ENCODE peak calls at places on chromosomes 1 and 21, in ten cellular contexts. B is WTC11; R is CD4-positive, alpha-beta T cell; H is fibroblast of lung; L is endothelial cell; P is neural crest cell; Y is AG04449; K is GM20000; D is cardiac muscle cell; V is kidney epithelial cell. Z is an unnamed sample.

GRCh38 chr21:17053321-17053720 is 459.5 kb upstream of the CXADR start:
- DNase-seq in B (no peak), R (no peak), H (no peak), L (no peak), P (no peak), Y (no peak), K (no peak), D (no peak), V (no peak), Z (no peak)

GRCh38 chr21:15026370-15026769 is 38.4 kb downstream of the NRIP1 start:
- DNase-seq in B (no peak), R (no peak), H (no peak), L (no peak), P (no peak), Y (no peak), K (no peak), D (no peak), V (no peak), Z (no peak)

GRCh38 chr1:156926175-156926574 is 5.7 kb downstream of the LRRC71 start:
- DNase-seq in B (no peak), R (peak; percentile 7), H (peak; percentile 81), L (no peak), P (no peak), Y (no peak), K (no peak), D (peak; percentile 42), V (no peak), Z (no peak)

GRCh38 chr1:31576743-31577455 is 584 bp downstream of the TINAGL1 start:
- DNase-seq in B (no peak), R (no peak), H (no peak), L (no peak), P (no peak), Y (no peak), K (peak; percentile 32), D (no peak), V (no peak), Z (no peak)

GRCh38 chr1:207888647-207889046 is 22.3 kb downstream of the CD34 start:
- DNase-seq in B (no peak), R (no peak), H (peak; percentile 45), L (no peak), P (no peak), Y (no peak), K (no peak), D (no peak), V (no peak), Z (no peak)

GRCh38 chr21:15301736-15302135 is 236.9 kb upstream of the NRIP1 start:
- DNase-seq in B (no peak), R (no peak), H (peak; percentile 71), L (no peak), P (no peak), Y (no peak), K (no peak), D (no peak), V (peak; percentile 14), Z (no peak)

GRCh38 chr1:219621047-219621786 is 8.3 kb upstream of the ZC3H11B start:
- DNase-seq in B (no peak), R (no peak), H (no peak), L (no peak), P (no peak), Y (no peak), K (no peak), D (no peak), V (no peak), Z (no peak)

GRCh38 chr1:179177182-179177581 is 52.3 kb downstream of the ABL2 start:
- DNase-seq in B (no peak), R (no peak), H (peak; percentile 88), L (no peak), P (no peak), Y (peak; percentile 61), K (no peak), D (peak; percentile 11), V (no peak), Z (no peak)

GRCh38 chr1:220902916-220903315 is 23.7 kb downstream of the HLX start:
- DNase-seq in B (no peak), R (no peak), H (no peak), L (no peak), P (no peak), Y (no peak), K (no peak), D (no peak), V (no peak), Z (no peak)

GRCh38 chr1:92485374-92486250 is 1.1 kb downstream of the GFI1 start:
- DNase-seq in B (peak; percentile 80), R (peak; percentile 79), H (no peak), L (peak; percentile 51), P (peak; percentile 15), Y (no peak), K (peak; percentile 86), D (peak; percentile 55), V (no peak), Z (no peak)

GRCh38 chr1:226738995-226739695 is at the start of gene ITPKB:
- DNase-seq in B (no peak), R (peak; percentile 59), H (peak; percentile 72), L (peak; percentile 41), P (peak; percentile 27), Y (no peak), K (peak; percentile 78), D (peak; percentile 21), V (peak; percentile 28), Z (no peak)

GRCh38 chr1:43887748-43888147 is 45.9 kb upstream of the ARTN start:
- DNase-seq in B (no peak), R (no peak), H (peak; percentile 6), L (no peak), P (no peak), Y (no peak), K (no peak), D (no peak), V (no peak), Z (no peak)

DNA sequence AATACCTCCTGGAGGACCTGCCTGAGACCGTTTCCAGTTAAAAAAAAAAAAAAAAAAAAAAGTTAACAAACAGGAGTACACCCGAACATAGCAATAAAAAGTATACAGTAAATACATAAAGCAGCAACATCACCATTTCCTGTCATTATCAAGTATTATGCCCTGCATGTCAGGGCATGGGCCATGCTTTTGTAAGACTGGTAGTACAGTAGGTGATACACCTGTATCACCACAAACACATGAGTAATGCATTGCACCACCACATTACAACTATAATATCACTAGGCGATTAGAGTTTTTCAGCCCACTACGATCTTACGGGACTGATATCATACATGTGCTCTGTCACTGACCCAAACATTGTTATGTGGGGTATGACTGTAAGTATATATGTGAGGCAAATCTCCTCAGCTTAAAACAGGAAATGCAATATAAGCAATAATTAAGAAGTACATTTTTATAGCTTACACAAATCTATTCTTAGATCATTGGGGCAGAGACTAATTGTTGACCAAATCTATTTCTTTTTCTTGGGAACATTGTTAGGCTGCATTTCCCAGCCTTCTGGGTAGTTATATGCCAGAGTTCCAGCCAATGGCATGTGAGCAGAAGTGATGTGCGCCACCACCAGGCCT is 98.1 kb downstream of the PLD5 start:
- DNase-seq in B (no peak), R (no peak), H (no peak), L (no peak), P (no peak), Y (no peak), K (no peak), D (no peak), V (no peak), Z (no peak)
- TF ChIP-seq CTCF in B (no peak), R (no peak), H (no peak), L (no peak), P (no peak), Y (no peak), K (no peak), D (no peak), V (no peak), Z (no peak)

GRCh38 chr1:39585933-39586332 is 9.3 kb upstream of the PABPC4 start:
- DNase-seq in B (no peak), R (no peak), H (no peak), L (no peak), P (no peak), Y (no peak), K (no peak), D (no peak), V (no peak), Z (no peak)
- TF ChIP-seq CTCF in B (no peak), R (no peak), H (no peak), L (no peak), P (no peak), Y (no peak), K (no peak), D (no peak), V (no peak), Z (no peak)

GRCh38 chr21:41883582-41883981 is 4.4 kb upstream of the PRDM15 start:
- DNase-seq in B (no peak), R (no peak), H (peak; percentile 4), L (no peak), P (no peak), Y (no peak), K (no peak), D (no peak), V (no peak), Z (no peak)
- TF ChIP-seq CTCF in B (no peak), R (no peak), H (no peak), L (no peak), P (no peak), Y (no peak), K (no peak), D (no peak), V (no peak), Z (no peak)

GRCh38 chr1:25725482-25725881 is 74.5 kb upstream of the SELENON start:
- DNase-seq in B (no peak), R (no peak), H (no peak), L (no peak), P (no peak), Y (no peak), K (no peak), D (no peak), V (no peak), Z (no peak)
- TF ChIP-seq CTCF in B (no peak), R (no peak), H (no peak), L (no peak), P (no peak), Y (no peak), K (no peak), D (no peak), V (no peak), Z (no peak)

GRCh38 chr1:55064071-55064581 is 24.8 kb downstream of the PCSK9 start:
- DNase-seq in B (no peak), R (no peak), H (peak; percentile 24), L (no peak), P (no peak), Y (no peak), K (peak; percentile 16), D (no peak), V (no peak), Z (no peak)
- TF ChIP-seq CTCF in B (no peak), R (no peak), H (peak; percentile 14), L (peak; percentile 54), P (peak; percentile 36), Y (no peak), K (peak; percentile 47), D (peak; percentile 37), V (peak; percentile 40), Z (peak; percentile 37)

GRCh38 chr1:113978863-113979702 is at the start of gene OLFML3:
- DNase-seq in B (peak; percentile 85), R (peak; percentile 10), H (peak; percentile 93), L (peak; percentile 86), P (peak; percentile 85), Y (peak; percentile 77), K (peak; percentile 60), D (peak; percentile 93), V (peak; percentile 76), Z (peak; percentile 41)
- TF ChIP-seq CTCF in B (peak; percentile 54), R (peak; percentile 51), H (peak; percentile 71), L (peak; percentile 62), P (peak; percentile 78), Y (peak; percentile 61), K (peak; percentile 57), D (peak; percentile 70), V (peak; percentile 73), Z (peak; percentile 81)

Z was measured in D721Med.